ENCODE peak calls at places on chromosomes 6 and 20, in eight cellular contexts. One of them, this sample, is unnamed.

GRCh38 chr6:130975325-130975724 is 87.7 kb downstream of the EPB41L2 start:
- DNase-seq in brain microvascular endothelial cell: no peak
- DNase-seq in endodermal cell: no peak
- DNase-seq in AG04450: no peak
- DNase-seq in lower leg skin: no peak
- DNase-seq in A549: no peak
- DNase-seq in lower lobe of right lung: no peak
- DNase-seq in heart left ventricle: no peak
- DNase-seq in this sample: no peak

GRCh38 chr6:124941259-124941658 is 21.0 kb upstream of the RNF217 start:
- DNase-seq in endodermal cell: no peak
- DNase-seq in lower leg skin: no peak
- DNase-seq in lower lobe of right lung: no peak
- DNase-seq in AG04450: no peak
- DNase-seq in heart left ventricle: no peak
- DNase-seq in brain microvascular endothelial cell: no peak
- DNase-seq in A549: no peak
- DNase-seq in this sample: no peak

GRCh38 chr6:168865-169455 is 123.3 kb upstream of the DUSP22 start:
- DNase-seq in endodermal cell: no peak
- DNase-seq in AG04450: no peak
- DNase-seq in brain microvascular endothelial cell: no peak
- DNase-seq in lower lobe of right lung: no peak
- DNase-seq in heart left ventricle: no peak
- DNase-seq in lower leg skin: no peak
- DNase-seq in A549: peak; percentile 36
- DNase-seq in this sample: peak; percentile 4

GRCh38 chr6:137738197-137738596 is 128.9 kb upstream of the TNFAIP3 start:
- DNase-seq in lower lobe of right lung: no peak
- DNase-seq in brain microvascular endothelial cell: peak; percentile 97
- DNase-seq in heart left ventricle: no peak
- DNase-seq in A549: peak; percentile 34
- DNase-seq in AG04450: no peak
- DNase-seq in lower leg skin: no peak
- DNase-seq in endodermal cell: no peak
- DNase-seq in this sample: peak; percentile 84

GRCh38 chr6:31615748-31616147 is 714 bp downstream of the AIF1 start:
- DNase-seq in lower leg skin: no peak
- DNase-seq in brain microvascular endothelial cell: no peak
- DNase-seq in endodermal cell: no peak
- DNase-seq in AG04450: no peak
- DNase-seq in A549: no peak
- DNase-seq in lower lobe of right lung: no peak
- DNase-seq in heart left ventricle: no peak
- DNase-seq in this sample: no peak

GRCh38 chr6:150293423-150294280 is 75.2 kb upstream of the IYD start:
- DNase-seq in A549: peak; percentile 26
- DNase-seq in brain microvascular endothelial cell: peak; percentile 71
- DNase-seq in heart left ventricle: no peak
- DNase-seq in lower leg skin: no peak
- DNase-seq in lower lobe of right lung: no peak
- DNase-seq in AG04450: no peak
- DNase-seq in endodermal cell: no peak
- DNase-seq in this sample: peak; percentile 65

GRCh38 chr20:45109634-45110033 is 5.3 kb downstream of the WFDC5 start:
- DNase-seq in AG04450: no peak
- DNase-seq in A549: no peak
- DNase-seq in lower lobe of right lung: no peak
- DNase-seq in lower leg skin: no peak
- DNase-seq in heart left ventricle: no peak
- DNase-seq in endodermal cell: no peak
- DNase-seq in brain microvascular endothelial cell: no peak
- DNase-seq in this sample: no peak

GRCh38 chr6:108598316-108598863 is 37.7 kb downstream of the FOXO3 start:
- DNase-seq in heart left ventricle: no peak
- DNase-seq in A549: no peak
- DNase-seq in brain microvascular endothelial cell: no peak
- DNase-seq in lower lobe of right lung: no peak
- DNase-seq in lower leg skin: no peak
- DNase-seq in AG04450: no peak
- DNase-seq in endodermal cell: no peak
- DNase-seq in this sample: peak; percentile 76

GRCh38 chr6:113457156-113457555 is 400.0 kb upstream of the MARCKS start:
- DNase-seq in lower leg skin: no peak
- DNase-seq in lower lobe of right lung: no peak
- DNase-seq in A549: no peak
- DNase-seq in endodermal cell: no peak
- DNase-seq in brain microvascular endothelial cell: peak; percentile 95
- DNase-seq in heart left ventricle: no peak
- DNase-seq in AG04450: no peak
- DNase-seq in this sample: peak; percentile 75

GRCh38 chr6:34146801-34147592 is 1.1 kb upstream of the GRM4 start:
- DNase-seq in lower lobe of right lung: peak; percentile 24
- DNase-seq in heart left ventricle: peak; percentile 27
- DNase-seq in A549: no peak
- DNase-seq in brain microvascular endothelial cell: no peak
- DNase-seq in AG04450: no peak
- DNase-seq in endodermal cell: peak; percentile 37
- DNase-seq in lower leg skin: no peak
- DNase-seq in this sample: no peak

GRCh38 chr6:18211338-18211737 is 53.0 kb downstream of the DEK start:
- DNase-seq in brain microvascular endothelial cell: no peak
- DNase-seq in A549: no peak
- DNase-seq in endodermal cell: no peak
- DNase-seq in heart left ventricle: no peak
- DNase-seq in AG04450: no peak
- DNase-seq in lower lobe of right lung: no peak
- DNase-seq in lower leg skin: no peak
- DNase-seq in this sample: no peak

GRCh38 chr6:28360961-28361360 is 11.2 kb downstream of the ZKSCAN3 start:
- DNase-seq in A549: no peak
- DNase-seq in lower leg skin: no peak
- DNase-seq in AG04450: no peak
- DNase-seq in brain microvascular endothelial cell: no peak
- DNase-seq in lower lobe of right lung: no peak
- DNase-seq in heart left ventricle: no peak
- DNase-seq in endodermal cell: no peak
- DNase-seq in this sample: no peak

DNA sequence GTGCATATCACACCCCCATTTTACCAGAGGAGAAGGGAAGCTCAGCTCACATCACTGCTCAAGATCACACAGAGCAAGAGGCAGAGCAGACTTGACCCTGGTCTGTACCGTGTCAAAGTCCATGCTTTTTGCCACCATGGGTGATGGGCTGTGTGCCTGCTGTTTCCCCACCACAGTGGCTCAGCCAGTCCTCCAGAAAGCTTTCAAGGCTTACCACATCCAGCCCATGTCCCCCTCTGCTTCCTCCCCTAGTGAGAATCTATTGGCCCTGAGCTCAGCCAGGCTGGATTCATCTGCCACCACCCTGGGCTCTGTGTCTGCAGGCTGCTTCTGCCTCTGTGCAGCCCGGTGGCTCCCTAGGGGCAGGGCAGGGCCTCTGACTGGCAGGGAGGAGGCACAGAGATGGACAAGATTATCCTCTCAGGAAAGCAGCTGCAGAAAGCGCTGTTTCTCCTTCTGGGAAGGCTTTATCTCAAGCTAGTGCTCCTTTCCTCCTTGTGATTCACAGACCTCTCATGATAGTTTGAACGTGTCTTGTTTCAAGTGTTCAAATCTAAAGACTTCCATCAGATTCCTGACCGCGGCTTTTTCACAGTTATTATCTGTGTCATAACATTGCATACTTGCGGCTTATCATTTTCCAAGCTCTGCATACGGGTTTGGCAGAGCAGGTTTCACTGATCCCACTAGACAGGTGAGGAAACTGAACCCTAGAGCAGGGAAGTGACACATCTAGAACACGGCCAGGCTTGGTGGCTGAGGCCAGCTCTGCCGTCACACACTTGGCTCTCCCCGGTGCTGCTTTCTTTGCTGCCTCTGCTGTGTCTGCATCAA is 37.4 kb downstream of the VEGFA start:
- DNase-seq in brain microvascular endothelial cell: no peak
- DNase-seq in endodermal cell: no peak
- DNase-seq in heart left ventricle: no peak
- DNase-seq in A549: no peak
- DNase-seq in AG04450: no peak
- DNase-seq in lower leg skin: no peak
- DNase-seq in lower lobe of right lung: peak; percentile 69
- DNase-seq in this sample: no peak
- H3K4me3 ChIP-seq in brain microvascular endothelial cell: no peak overlapping the region
- H3K4me3 ChIP-seq in endodermal cell: no peak overlapping the region
- H3K4me3 ChIP-seq in heart left ventricle: no peak overlapping the region
- H3K4me3 ChIP-seq in A549: no peak overlapping the region
- H3K4me3 ChIP-seq in AG04450: no peak overlapping the region
- H3K4me3 ChIP-seq in lower leg skin: no peak overlapping the region
- H3K4me3 ChIP-seq in lower lobe of right lung: no peak overlapping the region
- H3K4me3 ChIP-seq in this sample: no peak overlapping the region

GRCh38 chr20:58219342-58219700 is 9.1 kb downstream of the ANKRD60 start:
- DNase-seq in heart left ventricle: no peak
- DNase-seq in A549: peak; percentile 51
- DNase-seq in lower lobe of right lung: no peak
- DNase-seq in lower leg skin: no peak
- DNase-seq in brain microvascular endothelial cell: peak; percentile 54
- DNase-seq in endodermal cell: no peak
- DNase-seq in AG04450: no peak
- DNase-seq in this sample: peak; percentile 77
- H3K4me3 ChIP-seq in heart left ventricle: no peak overlapping the region
- H3K4me3 ChIP-seq in A549: no peak overlapping the region
- H3K4me3 ChIP-seq in lower lobe of right lung: no peak overlapping the region
- H3K4me3 ChIP-seq in lower leg skin: no peak overlapping the region
- H3K4me3 ChIP-seq in brain microvascular endothelial cell: no peak overlapping the region
- H3K4me3 ChIP-seq in endodermal cell: no peak overlapping the region
- H3K4me3 ChIP-seq in AG04450: no peak overlapping the region
- H3K4me3 ChIP-seq in this sample: no peak overlapping the region

GRCh38 chr6:144406796-144407195 is 121.7 kb downstream of the UTRN start:
- DNase-seq in lower leg skin: no peak
- DNase-seq in brain microvascular endothelial cell: no peak
- DNase-seq in heart left ventricle: no peak
- DNase-seq in A549: no peak
- DNase-seq in AG04450: no peak
- DNase-seq in lower lobe of right lung: no peak
- DNase-seq in endodermal cell: no peak
- DNase-seq in this sample: no peak
- H3K4me3 ChIP-seq in lower leg skin: no peak overlapping the region
- H3K4me3 ChIP-seq in brain microvascular endothelial cell: no peak overlapping the region
- H3K4me3 ChIP-seq in heart left ventricle: no peak overlapping the region
- H3K4me3 ChIP-seq in A549: no peak overlapping the region
- H3K4me3 ChIP-seq in AG04450: no peak overlapping the region
- H3K4me3 ChIP-seq in lower lobe of right lung: no peak overlapping the region
- H3K4me3 ChIP-seq in endodermal cell: no peak overlapping the region
- H3K4me3 ChIP-seq in this sample: no peak overlapping the region

GRCh38 chr6:166307082-166307980 is 861 bp downstream of the PRR18 start:
- DNase-seq in heart left ventricle: no peak
- DNase-seq in AG04450: no peak
- DNase-seq in lower lobe of right lung: no peak
- DNase-seq in endodermal cell: peak; percentile 91
- DNase-seq in brain microvascular endothelial cell: no peak
- DNase-seq in lower leg skin: no peak
- DNase-seq in A549: no peak
- DNase-seq in this sample: no peak
- H3K4me3 ChIP-seq in heart left ventricle: peak overlapping the region; percentile 49
- H3K4me3 ChIP-seq in AG04450: peak overlapping the region; percentile 10
- H3K4me3 ChIP-seq in lower lobe of right lung: peak overlapping the region; percentile 48
- H3K4me3 ChIP-seq in endodermal cell: no peak overlapping the region
- H3K4me3 ChIP-seq in brain microvascular endothelial cell: peak overlapping the region; percentile 39
- H3K4me3 ChIP-seq in lower leg skin: no peak overlapping the region
- H3K4me3 ChIP-seq in A549: peak overlapping the region; percentile 54
- H3K4me3 ChIP-seq in this sample: peak overlapping the region; percentile 45

DNA sequence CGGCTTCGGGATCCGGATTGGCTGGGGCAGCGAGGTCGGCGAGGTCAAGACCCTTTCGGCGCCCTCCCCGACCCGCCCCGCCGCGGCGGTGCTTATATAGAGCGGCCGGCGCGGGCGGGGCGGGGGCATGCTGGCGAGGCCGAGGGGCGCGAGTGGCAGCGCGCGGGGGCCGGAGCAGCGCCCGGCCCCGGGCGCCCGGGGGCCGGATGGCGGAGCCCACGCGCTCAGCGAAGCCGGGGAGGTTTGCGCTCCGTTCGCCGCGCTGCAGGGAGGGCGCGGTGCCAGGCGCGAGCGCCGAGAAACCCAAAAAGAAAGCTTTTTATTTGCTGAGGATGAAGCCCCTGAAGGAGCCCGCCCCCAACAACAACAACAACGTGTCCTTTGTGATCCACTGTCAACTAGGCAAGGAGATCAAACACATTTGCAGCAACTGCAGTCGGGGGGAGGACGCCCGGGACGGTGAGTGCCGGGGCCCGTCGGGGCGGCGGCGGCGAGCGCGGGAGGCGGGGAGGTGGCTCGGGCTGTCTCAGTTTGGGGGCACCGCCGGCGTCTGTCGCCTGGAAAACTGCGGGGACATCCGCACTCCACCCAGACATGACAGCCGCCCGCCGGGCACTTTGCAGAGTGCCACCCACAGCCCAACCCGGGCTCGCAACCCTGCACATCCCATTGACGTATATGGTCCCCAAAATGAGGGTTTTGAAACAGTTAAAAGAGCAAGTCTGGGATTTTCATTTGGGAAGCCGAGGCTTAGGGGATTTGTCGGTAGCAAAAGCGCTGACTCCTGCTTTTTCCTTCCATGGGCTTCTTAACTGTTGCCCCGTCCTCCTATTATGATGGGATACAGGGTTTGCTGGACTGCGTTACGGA is 297.3 kb downstream of the PHACTR1 start:
- DNase-seq in AG04450: no peak
- DNase-seq in A549: peak; percentile 6
- DNase-seq in heart left ventricle: no peak
- DNase-seq in brain microvascular endothelial cell: no peak
- DNase-seq in endodermal cell: peak; percentile 74
- DNase-seq in lower lobe of right lung: no peak
- DNase-seq in lower leg skin: no peak
- DNase-seq in this sample: no peak
- H3K4me3 ChIP-seq in AG04450: no peak overlapping the region
- H3K4me3 ChIP-seq in A549: peak overlapping the region; percentile 38
- H3K4me3 ChIP-seq in heart left ventricle: peak overlapping the region; percentile 70
- H3K4me3 ChIP-seq in brain microvascular endothelial cell: peak overlapping the region; percentile 35
- H3K4me3 ChIP-seq in endodermal cell: peak overlapping the region; percentile 91
- H3K4me3 ChIP-seq in lower lobe of right lung: peak overlapping the region; percentile 61
- H3K4me3 ChIP-seq in lower leg skin: peak overlapping the region; percentile 0
- H3K4me3 ChIP-seq in this sample: peak overlapping the region; percentile 48

GRCh38 chr6:5084192-5084786 is 852 bp upstream of the PPP1R3G start:
- DNase-seq in lower leg skin: no peak
- DNase-seq in AG04450: no peak
- DNase-seq in A549: no peak
- DNase-seq in lower lobe of right lung: no peak
- DNase-seq in endodermal cell: no peak
- DNase-seq in brain microvascular endothelial cell: no peak
- DNase-seq in heart left ventricle: peak; percentile 83
- DNase-seq in this sample: no peak
- H3K4me3 ChIP-seq in lower leg skin: peak overlapping the region; percentile 40
- H3K4me3 ChIP-seq in AG04450: peak overlapping the region; percentile 58
- H3K4me3 ChIP-seq in A549: peak overlapping the region; percentile 78
- H3K4me3 ChIP-seq in lower lobe of right lung: peak overlapping the region; percentile 69
- H3K4me3 ChIP-seq in endodermal cell: peak overlapping the region; percentile 75
- H3K4me3 ChIP-seq in brain microvascular endothelial cell: peak overlapping the region; percentile 58
- H3K4me3 ChIP-seq in heart left ventricle: peak overlapping the region; percentile 72
- H3K4me3 ChIP-seq in this sample: peak overlapping the region; percentile 56

This sample was measured in skeletal muscle cell.